ENCODE peak calls at places on chromosomes 4 and X, in ten cellular contexts. One of them, this sample, is unnamed.

GRCh38 chr4:90495936-90496335 is 368.7 kb downstream of the CCSER1 start:
- DNase-seq in neural crest cell: no peak
- DNase-seq in nephron progenitor cell: no peak
- DNase-seq in BJ: no peak
- DNase-seq in colonic mucosa: no peak
- DNase-seq in CD14-positive monocyte: no peak
- DNase-seq in uterus: no peak
- DNase-seq in ascending aorta: no peak
- DNase-seq in kidney epithelial cell: no peak
- DNase-seq in RWPE1: no peak
- DNase-seq in this sample: no peak

GRCh38 chr4:109298279-109299010 is 4.0 kb downstream of the COL25A1 start:
- DNase-seq in uterus: no peak
- DNase-seq in RWPE1: peak
- DNase-seq in colonic mucosa: no peak
- DNase-seq in ascending aorta: no peak
- DNase-seq in nephron progenitor cell: no peak
- DNase-seq in BJ: no peak
- DNase-seq in CD14-positive monocyte: no peak
- DNase-seq in neural crest cell: no peak
- DNase-seq in kidney epithelial cell: no peak
- DNase-seq in this sample: peak

GRCh38 chrX:138711399-138712347 is at the start of gene FGF13:
- DNase-seq in uterus: peak
- DNase-seq in kidney epithelial cell: no peak
- DNase-seq in BJ: no peak
- DNase-seq in neural crest cell: peak
- DNase-seq in CD14-positive monocyte: no peak
- DNase-seq in RWPE1: no peak
- DNase-seq in ascending aorta: no peak
- DNase-seq in nephron progenitor cell: peak
- DNase-seq in colonic mucosa: no peak
- DNase-seq in this sample: peak

GRCh38 chrX:153708415-153708814 is 15.8 kb downstream of the BCAP31 start:
- DNase-seq in RWPE1: peak
- DNase-seq in uterus: peak
- DNase-seq in nephron progenitor cell: peak
- DNase-seq in kidney epithelial cell: peak
- DNase-seq in CD14-positive monocyte: peak
- DNase-seq in colonic mucosa: peak
- DNase-seq in BJ: peak
- DNase-seq in neural crest cell: peak
- DNase-seq in ascending aorta: no peak
- DNase-seq in this sample: peak

GRCh38 chr4:149715822-149716585 is 99.6 kb downstream of the IQCM start:
- DNase-seq in uterus: no peak
- DNase-seq in RWPE1: no peak
- DNase-seq in CD14-positive monocyte: no peak
- DNase-seq in kidney epithelial cell: no peak
- DNase-seq in nephron progenitor cell: no peak
- DNase-seq in BJ: no peak
- DNase-seq in neural crest cell: no peak
- DNase-seq in ascending aorta: no peak
- DNase-seq in colonic mucosa: no peak
- DNase-seq in this sample: no peak

GRCh38 chr4:90951037-90951436 is 823.8 kb downstream of the CCSER1 start:
- DNase-seq in nephron progenitor cell: no peak
- DNase-seq in colonic mucosa: no peak
- DNase-seq in kidney epithelial cell: peak
- DNase-seq in BJ: no peak
- DNase-seq in RWPE1: peak
- DNase-seq in neural crest cell: no peak
- DNase-seq in uterus: no peak
- DNase-seq in ascending aorta: no peak
- DNase-seq in CD14-positive monocyte: no peak
- DNase-seq in this sample: peak

GRCh38 chr4:1092983-1093361 is 20.4 kb downstream of the RNF212 start:
- DNase-seq in BJ: no peak
- DNase-seq in CD14-positive monocyte: no peak
- DNase-seq in neural crest cell: no peak
- DNase-seq in colonic mucosa: no peak
- DNase-seq in nephron progenitor cell: no peak
- DNase-seq in uterus: no peak
- DNase-seq in RWPE1: no peak
- DNase-seq in kidney epithelial cell: no peak
- DNase-seq in ascending aorta: no peak
- DNase-seq in this sample: no peak

GRCh38 chr4:139645458-139645857 is 20.2 kb upstream of the MGST2 start:
- DNase-seq in BJ: no peak
- DNase-seq in uterus: no peak
- DNase-seq in CD14-positive monocyte: no peak
- DNase-seq in colonic mucosa: no peak
- DNase-seq in neural crest cell: no peak
- DNase-seq in RWPE1: peak
- DNase-seq in ascending aorta: no peak
- DNase-seq in kidney epithelial cell: no peak
- DNase-seq in nephron progenitor cell: no peak
- DNase-seq in this sample: peak

GRCh38 chr4:7952615-7953014 is 13.0 kb upstream of the AFAP1 start:
- DNase-seq in neural crest cell: no peak
- DNase-seq in BJ: no peak
- DNase-seq in CD14-positive monocyte: no peak
- DNase-seq in kidney epithelial cell: no peak
- DNase-seq in colonic mucosa: no peak
- DNase-seq in uterus: no peak
- DNase-seq in RWPE1: no peak
- DNase-seq in nephron progenitor cell: no peak
- DNase-seq in ascending aorta: no peak
- DNase-seq in this sample: no peak

DNA sequence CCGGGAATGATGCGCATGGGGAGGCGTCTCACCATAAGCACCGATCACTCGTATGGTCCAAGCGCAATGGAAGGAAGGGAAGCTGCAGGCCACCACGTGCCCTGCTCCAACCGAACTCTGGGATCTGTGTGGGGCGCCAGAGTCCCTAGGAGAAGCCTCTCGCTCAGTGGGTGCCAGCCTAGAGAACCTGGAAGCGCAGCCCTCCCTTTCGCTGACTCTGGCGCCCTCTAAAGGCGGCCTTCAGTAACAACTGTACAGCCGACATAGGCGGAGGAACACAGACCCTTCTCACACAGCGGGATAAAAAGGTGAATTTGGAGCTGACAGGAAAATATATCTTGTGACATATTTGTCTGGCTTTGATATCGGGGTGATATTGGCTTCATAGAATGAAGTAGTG is 76.0 kb downstream of the INTS6L start:
- DNase-seq in RWPE1: peak
- DNase-seq in BJ: no peak
- DNase-seq in colonic mucosa: peak
- DNase-seq in CD14-positive monocyte: no peak
- DNase-seq in neural crest cell: peak
- DNase-seq in ascending aorta: no peak
- DNase-seq in uterus: no peak
- DNase-seq in nephron progenitor cell: peak
- DNase-seq in kidney epithelial cell: no peak
- DNase-seq in this sample: peak
- TF ChIP-seq CTCF in RWPE1: peak
- TF ChIP-seq CTCF in BJ: peak
- TF ChIP-seq CTCF in colonic mucosa: peak
- TF ChIP-seq CTCF in CD14-positive monocyte: peak
- TF ChIP-seq CTCF in neural crest cell: peak
- TF ChIP-seq CTCF in ascending aorta: no peak
- TF ChIP-seq CTCF in uterus: no peak
- TF ChIP-seq CTCF in nephron progenitor cell: peak
- TF ChIP-seq CTCF in kidney epithelial cell: peak
- TF ChIP-seq CTCF in this sample: peak

GRCh38 chrX:68647156-68647957 is at the start of gene STARD8:
- DNase-seq in RWPE1: peak
- DNase-seq in nephron progenitor cell: peak
- DNase-seq in BJ: no peak
- DNase-seq in neural crest cell: peak
- DNase-seq in kidney epithelial cell: peak
- DNase-seq in uterus: peak
- DNase-seq in ascending aorta: no peak
- DNase-seq in colonic mucosa: no peak
- DNase-seq in CD14-positive monocyte: no peak
- DNase-seq in this sample: peak

GRCh38 chrX:68646421-68646820 is 1.0 kb upstream of the STARD8 start:
- DNase-seq in nephron progenitor cell: no peak
- DNase-seq in BJ: no peak
- DNase-seq in kidney epithelial cell: no peak
- DNase-seq in neural crest cell: no peak
- DNase-seq in ascending aorta: no peak
- DNase-seq in RWPE1: no peak
- DNase-seq in colonic mucosa: no peak
- DNase-seq in uterus: no peak
- DNase-seq in CD14-positive monocyte: no peak
- DNase-seq in this sample: no peak

GRCh38 chrX:68652327-68652930 is 5.0 kb downstream of the STARD8 start:
- DNase-seq in nephron progenitor cell: no peak
- DNase-seq in colonic mucosa: no peak
- DNase-seq in neural crest cell: no peak
- DNase-seq in kidney epithelial cell: no peak
- DNase-seq in BJ: no peak
- DNase-seq in ascending aorta: no peak
- DNase-seq in uterus: no peak
- DNase-seq in CD14-positive monocyte: no peak
- DNase-seq in RWPE1: no peak
- DNase-seq in this sample: no peak

GRCh38 chrX:68650491-68650890 is 3.0 kb downstream of the STARD8 start:
- DNase-seq in neural crest cell: no peak
- DNase-seq in nephron progenitor cell: no peak
- DNase-seq in ascending aorta: no peak
- DNase-seq in BJ: no peak
- DNase-seq in RWPE1: no peak
- DNase-seq in colonic mucosa: no peak
- DNase-seq in kidney epithelial cell: no peak
- DNase-seq in CD14-positive monocyte: no peak
- DNase-seq in uterus: no peak
- DNase-seq in this sample: peak

DNA sequence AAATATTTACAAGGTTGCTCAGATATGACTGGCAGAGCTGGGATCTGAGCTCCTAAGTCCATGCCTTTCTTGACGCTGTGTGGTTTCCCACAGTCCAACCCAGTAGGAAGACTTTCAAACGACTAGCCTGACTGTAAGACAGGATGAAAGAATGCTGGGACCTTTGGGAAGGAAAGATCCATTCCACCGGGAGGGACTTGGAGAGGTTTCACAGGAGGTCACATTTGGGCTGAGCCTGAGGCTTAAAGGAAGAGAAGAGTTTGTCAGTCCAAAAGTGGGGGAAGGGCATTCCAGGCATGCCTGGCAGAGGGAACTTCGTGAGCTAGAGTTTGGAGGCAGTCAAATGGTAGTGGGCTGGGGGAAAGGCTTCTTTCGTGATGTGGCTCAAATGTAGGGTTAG is 1.5 kb downstream of the STARD8 start:
- DNase-seq in RWPE1: no peak
- DNase-seq in kidney epithelial cell: no peak
- DNase-seq in nephron progenitor cell: no peak
- DNase-seq in CD14-positive monocyte: no peak
- DNase-seq in ascending aorta: no peak
- DNase-seq in uterus: no peak
- DNase-seq in colonic mucosa: no peak
- DNase-seq in BJ: no peak
- DNase-seq in neural crest cell: no peak
- DNase-seq in this sample: peak
- TF ChIP-seq CTCF in RWPE1: no peak
- TF ChIP-seq CTCF in kidney epithelial cell: no peak
- TF ChIP-seq CTCF in nephron progenitor cell: no peak
- TF ChIP-seq CTCF in CD14-positive monocyte: no peak
- TF ChIP-seq CTCF in ascending aorta: no peak
- TF ChIP-seq CTCF in uterus: no peak
- TF ChIP-seq CTCF in colonic mucosa: no peak
- TF ChIP-seq CTCF in BJ: no peak
- TF ChIP-seq CTCF in neural crest cell: no peak
- TF ChIP-seq CTCF in this sample: no peak

DNA sequence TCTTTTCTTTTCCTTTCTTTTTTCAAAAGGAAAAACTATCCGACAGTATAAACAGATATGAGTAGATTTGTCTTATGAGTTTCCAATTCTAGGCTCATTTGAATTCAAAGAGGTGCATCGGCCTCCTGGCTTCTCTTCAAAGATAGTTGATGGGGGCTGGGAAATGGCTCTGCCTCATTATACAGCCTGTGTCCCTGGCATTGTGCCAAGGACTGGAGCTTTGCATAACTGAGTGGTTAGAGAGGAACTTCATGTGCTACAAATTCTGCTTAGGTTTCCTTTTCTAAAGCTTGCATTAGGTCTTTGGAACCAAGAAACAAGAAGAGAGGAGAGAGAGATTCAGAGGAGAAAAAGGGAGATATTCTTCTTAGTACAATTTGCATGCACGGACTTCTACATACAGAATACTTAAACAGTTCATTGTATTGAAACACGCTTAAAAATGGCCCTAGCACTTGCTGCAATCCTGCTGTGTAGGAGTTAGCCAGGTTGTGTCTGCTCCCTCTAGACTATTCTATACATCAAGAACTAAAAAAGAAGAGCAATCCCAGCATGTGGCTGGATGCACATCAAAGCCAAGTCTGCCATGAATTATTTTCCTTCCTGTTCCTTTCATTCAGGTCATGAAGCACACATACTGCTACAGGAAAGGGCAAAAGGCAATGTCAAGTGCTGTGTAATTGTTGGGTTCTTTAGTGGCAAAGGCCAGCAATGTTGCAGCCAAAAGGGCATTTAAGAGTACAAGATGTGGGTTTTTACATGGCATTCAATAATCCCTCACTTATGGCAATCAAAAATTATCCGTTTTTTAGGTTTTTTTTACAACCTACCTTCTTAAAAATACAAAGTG is 70.9 kb downstream of the INTS12 start:
- DNase-seq in CD14-positive monocyte: peak
- DNase-seq in neural crest cell: no peak
- DNase-seq in uterus: peak
- DNase-seq in colonic mucosa: peak
- DNase-seq in ascending aorta: no peak
- DNase-seq in nephron progenitor cell: no peak
- DNase-seq in kidney epithelial cell: no peak
- DNase-seq in BJ: no peak
- DNase-seq in RWPE1: no peak
- DNase-seq in this sample: peak
- TF ChIP-seq CTCF in CD14-positive monocyte: no peak
- TF ChIP-seq CTCF in neural crest cell: no peak
- TF ChIP-seq CTCF in uterus: no peak
- TF ChIP-seq CTCF in colonic mucosa: no peak
- TF ChIP-seq CTCF in ascending aorta: no peak
- TF ChIP-seq CTCF in nephron progenitor cell: no peak
- TF ChIP-seq CTCF in kidney epithelial cell: no peak
- TF ChIP-seq CTCF in BJ: no peak
- TF ChIP-seq CTCF in RWPE1: no peak
- TF ChIP-seq CTCF in this sample: no peak

DNA sequence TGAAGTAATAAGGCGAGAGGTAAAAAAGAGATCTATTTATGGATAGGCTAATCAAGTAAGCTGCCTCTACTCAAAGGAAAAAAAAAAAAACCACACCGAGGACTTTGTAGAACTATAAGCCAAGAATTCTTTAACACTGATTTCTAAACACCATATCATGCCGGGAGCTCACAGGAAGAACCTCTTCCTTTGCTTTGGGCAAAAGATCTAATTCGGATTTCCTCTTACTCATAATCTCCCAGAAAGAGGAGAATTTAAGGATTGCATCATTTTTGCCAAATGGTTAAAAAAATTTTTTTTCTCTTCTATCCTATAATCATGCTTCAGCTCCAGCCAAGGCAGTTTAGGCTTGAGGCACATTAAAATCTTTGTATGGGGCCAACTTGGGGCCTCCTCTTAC is 95.5 kb downstream of the ZNF827 start:
- DNase-seq in uterus: no peak
- DNase-seq in CD14-positive monocyte: no peak
- DNase-seq in RWPE1: peak
- DNase-seq in BJ: peak
- DNase-seq in ascending aorta: no peak
- DNase-seq in colonic mucosa: no peak
- DNase-seq in kidney epithelial cell: no peak
- DNase-seq in neural crest cell: no peak
- DNase-seq in nephron progenitor cell: no peak
- DNase-seq in this sample: peak
- TF ChIP-seq CTCF in uterus: no peak
- TF ChIP-seq CTCF in CD14-positive monocyte: no peak
- TF ChIP-seq CTCF in RWPE1: no peak
- TF ChIP-seq CTCF in BJ: no peak
- TF ChIP-seq CTCF in ascending aorta: no peak
- TF ChIP-seq CTCF in colonic mucosa: no peak
- TF ChIP-seq CTCF in kidney epithelial cell: no peak
- TF ChIP-seq CTCF in neural crest cell: no peak
- TF ChIP-seq CTCF in nephron progenitor cell: no peak
- TF ChIP-seq CTCF in this sample: no peak